ENCODE peak calls at places on chromosomes 1 and 21, in four cellular contexts. K is left colon; Z is activated CD4-positive, alpha-beta T cell treated with anti-CD3 and anti-CD28 coated beads for 48 hours; O is B cell. R is an unnamed sample.

GRCh38 chr21:21232320-21232719 is 234.1 kb downstream of the NCAM2 start:
- DNase-seq in K (no peak), Z (no peak), O (no peak), R (no peak)

GRCh38 chr1:42209516-42210370 is 45.2 kb upstream of the GUCA2A start:
- DNase-seq in K (no peak), Z (no peak), O (no peak), R (no peak)

GRCh38 chr1:109502368-109502851 is 7.1 kb downstream of the AMIGO1 start:
- DNase-seq in K (no peak), Z (peak; percentile 42), O (no peak), R (no peak)

GRCh38 chr1:193260925-193261324 is 74.5 kb upstream of the B3GALT2 start:
- DNase-seq in K (no peak), Z (no peak), O (no peak), R (no peak)

GRCh38 chr21:42461185-42461520 is 34.9 kb downstream of the RSPH1 start:
- DNase-seq in K (peak; percentile 55), Z (no peak), O (no peak), R (no peak)

GRCh38 chr1:66705100-66705499 is 47.2 kb upstream of the DYNLT5 start:
- DNase-seq in K (no peak), Z (no peak), O (no peak), R (no peak)

GRCh38 chr1:115218034-115218405 is 120.0 kb downstream of the NGF start:
- DNase-seq in K (no peak), Z (no peak), O (no peak), R (no peak)

GRCh38 chr1:184362876-184363275 is 24.0 kb upstream of the C1orf21 start:
- DNase-seq in K (no peak), Z (no peak), O (no peak), R (no peak)

GRCh38 chr1:25031966-25032667 is 102.0 kb upstream of the RUNX3 start:
- DNase-seq in K (no peak), Z (peak; percentile 57), O (peak; percentile 86), R (peak; percentile 81)

GRCh38 chr1:114219247-114219872 is 65.7 kb upstream of the SYT6 start:
- DNase-seq in K (no peak), Z (no peak), O (no peak), R (no peak)

GRCh38 chr1:211610779-211611556 is 32.0 kb upstream of the SLC30A1 start:
- DNase-seq in K (no peak), Z (no peak), O (no peak), R (no peak)

GRCh38 chr1:44632511-44633072 is 41.7 kb downstream of the TMEM53 start:
- DNase-seq in K (no peak), Z (peak; percentile 12), O (no peak), R (no peak)

GRCh38 chr1:4664095-4664494 is 9.7 kb downstream of the AJAP1 start:
- DNase-seq in K (no peak), Z (no peak), O (no peak), R (no peak)

GRCh38 chr1:223870617-223871574 is 25.1 kb upstream of the TP53BP2 start:
- DNase-seq in K (no peak), Z (no peak), O (no peak), R (no peak)

GRCh38 chr1:17119744-17120482 is 662 bp upstream of the PADI2 start:
- DNase-seq in K (no peak), Z (no peak), O (peak; percentile 68), R (no peak)

GRCh38 chr1:50156241-50157010 is 47.7 kb downstream of the ELAVL4 start:
- DNase-seq in K (no peak), Z (no peak), O (no peak), R (no peak)

GRCh38 chr1:96049759-96050409 is 671.7 kb upstream of the PTBP2 start:
- DNase-seq in K (no peak), Z (no peak), O (no peak), R (no peak)

GRCh38 chr1:62333431-62333830 is 14.2 kb upstream of the KANK4 start:
- DNase-seq in K (no peak), Z (peak; percentile 3), O (no peak), R (no peak)